ENCODE peak calls at places on chromosomes 16 and 17, in six cellular contexts. R, T, M, W, G and H are unnamed samples.

GRCh38 chr17:78414178-78415162 is 36.0 kb downstream of the PGS1 start:
- DNase-seq in R (no peak), T (no peak), M (no peak), W (no peak), G (no peak), H (no peak)

GRCh38 chr17:70859829-70860228 is 690.5 kb downstream of the KCNJ2 start:
- DNase-seq in R (no peak), T (no peak), M (no peak), W (no peak), G (no peak), H (no peak)

GRCh38 chr16:51151435-51151950 is 423 bp upstream of the SALL1 start:
- DNase-seq in R (no peak), T (peak), M (peak), W (peak), G (no peak), H (no peak)

GRCh38 chr16:3861808-3862451 is 18.6 kb downstream of the CREBBP start:
- DNase-seq in R (no peak), T (no peak), M (no peak), W (peak), G (no peak), H (no peak)

GRCh38 chr17:76956846-76957540 is 88.8 kb downstream of the MGAT5B start:
- DNase-seq in R (no peak), T (no peak), M (no peak), W (no peak), G (peak), H (no peak)

GRCh38 chr17:17414316-17414937 is 62.4 kb upstream of the MED9 start:
- DNase-seq in R (no peak), T (no peak), M (no peak), W (peak), G (no peak), H (no peak)

GRCh38 chr17:60602385-60602742 is 2.4 kb downstream of the PPM1D start:
- DNase-seq in R (no peak), T (peak), M (no peak), W (no peak), G (no peak), H (no peak)

GRCh38 chr16:54066451-54067056 is 220.0 kb downstream of the IRX3 start:
- DNase-seq in R (no peak), T (no peak), M (no peak), W (no peak), G (no peak), H (no peak)

GRCh38 chr17:57911834-57912673 is 43.2 kb downstream of the CUEDC1 start:
- DNase-seq in R (no peak), T (peak), M (peak), W (peak), G (no peak), H (no peak)

GRCh38 chr17:32111141-32111771 is 31.0 kb upstream of the RHOT1 start:
- DNase-seq in R (peak), T (peak), M (peak), W (peak), G (peak), H (no peak)

DNA sequence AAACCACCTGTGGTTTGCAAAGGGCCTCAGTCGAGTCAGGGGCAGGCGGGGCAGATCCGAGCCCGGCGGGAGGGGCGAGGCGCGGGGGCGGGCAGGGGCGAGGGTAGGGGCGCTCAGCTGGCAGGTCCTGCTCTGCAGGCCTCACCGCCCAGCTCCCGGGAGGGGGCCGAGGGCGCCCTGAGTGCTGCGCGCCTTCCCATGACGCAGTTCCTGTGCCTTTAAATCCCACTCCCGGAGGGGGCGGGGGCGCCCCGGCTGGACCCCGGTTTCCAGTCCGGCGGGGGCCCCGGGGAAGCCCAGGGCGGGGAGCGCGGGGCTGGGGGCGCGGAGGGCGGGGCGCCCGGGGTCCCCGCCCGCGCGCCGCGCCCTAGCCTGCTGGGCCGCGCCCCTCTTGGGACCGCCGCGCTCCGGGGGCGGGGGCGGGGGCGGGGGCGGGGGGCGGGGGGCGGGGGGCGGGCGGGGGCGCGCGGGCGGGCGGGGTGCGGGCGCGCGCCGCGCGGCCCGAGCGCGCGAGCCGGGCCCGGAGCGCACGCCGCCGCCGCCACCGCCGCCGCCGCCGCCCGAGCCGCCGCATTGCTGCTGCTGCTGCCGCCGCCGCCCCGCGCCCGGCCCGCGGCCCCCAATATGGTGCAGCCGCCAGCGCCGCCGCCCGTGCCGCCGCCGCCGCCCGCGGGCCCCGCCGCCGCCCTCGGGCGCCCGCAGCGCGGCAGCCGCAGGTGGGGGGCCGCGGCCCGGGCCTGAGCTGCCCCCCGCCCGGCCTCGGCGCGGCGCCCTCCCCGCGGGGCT is at the start of gene JPH3:
- DNase-seq in R (no peak), T (peak), M (no peak), W (no peak), G (no peak), H (no peak)
- H3K4me3 ChIP-seq in R (no peak), T (peak), M (no peak), W (no peak), G (no peak), H (no peak)

DNA sequence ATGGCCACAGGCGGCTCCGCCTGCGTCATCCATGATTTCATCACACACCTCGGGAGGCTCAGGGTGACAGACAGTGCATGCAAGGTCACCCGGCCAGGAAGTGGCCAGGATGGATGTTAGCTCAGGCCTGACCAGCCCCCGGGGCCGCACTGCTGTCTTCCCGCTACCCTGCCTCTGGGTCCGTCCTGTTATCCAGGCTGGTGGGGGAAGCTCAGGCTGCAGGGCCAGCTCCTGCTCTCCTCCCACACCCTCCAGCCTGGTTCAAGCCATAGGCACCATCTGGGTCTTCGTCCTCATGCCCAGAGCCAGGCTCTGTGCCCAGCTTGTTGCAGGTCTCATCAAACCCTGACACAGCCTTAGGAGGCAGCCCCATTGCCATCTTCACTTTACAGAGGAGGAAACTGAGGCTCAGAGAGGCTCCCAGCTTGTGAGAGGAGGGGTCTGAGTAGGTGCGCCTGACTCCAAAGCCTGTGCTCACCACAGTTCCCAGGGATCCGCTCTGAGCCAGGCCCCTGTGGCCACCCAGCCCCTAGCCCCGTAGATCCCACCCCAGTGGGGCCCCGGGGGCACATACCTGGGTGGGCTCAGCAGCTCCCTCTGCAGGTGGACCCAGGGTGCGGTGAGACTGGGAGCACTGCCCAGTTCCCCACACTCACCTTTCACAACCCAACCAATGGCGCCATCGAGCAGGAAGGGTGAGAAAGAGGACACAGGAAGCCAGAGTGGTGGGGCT is 414 bp upstream of the ADGRG3 start:
- DNase-seq in R (no peak), T (peak), M (no peak), W (peak), G (no peak), H (no peak)
- TF ChIP-seq CTCF in R (no peak), T (no peak), M (no peak), W (peak), G (peak), H (peak)

GRCh38 chr16:64092284-64092683 is 1029.6 kb downstream of the CDH11 start:
- DNase-seq in R (peak), T (peak), M (no peak), W (peak), G (no peak), H (peak)

GRCh38 chr16:64090327-64090726 is 1031.5 kb downstream of the CDH11 start:
- DNase-seq in R (no peak), T (no peak), M (no peak), W (no peak), G (no peak), H (no peak)

GRCh38 chr16:64085291-64085690 is 1036.6 kb downstream of the CDH11 start:
- DNase-seq in R (no peak), T (no peak), M (no peak), W (no peak), G (no peak), H (no peak)

GRCh38 chr16:64088838-64089237 is 1033.0 kb downstream of the CDH11 start:
- DNase-seq in R (no peak), T (no peak), M (no peak), W (no peak), G (no peak), H (no peak)

GRCh38 chr16:64089697-64090096 is 1032.2 kb downstream of the CDH11 start:
- DNase-seq in R (no peak), T (peak), M (no peak), W (peak), G (peak), H (no peak)
- H3K4me3 ChIP-seq in R (no peak), T (no peak), M (no peak), W (no peak), G (no peak), H (no peak)

GRCh38 chr16:72113616-72113945 is 19.9 kb downstream of the DHX38 start:
- DNase-seq in R (no peak), T (no peak), M (no peak), W (no peak), G (no peak), H (no peak)
- TF ChIP-seq CTCF in R (no peak), T (no peak), M (no peak), W (no peak), G (no peak), H (no peak)

GRCh38 chr17:48611213-48611612 is 396 bp upstream of the HOXB7 start:
- DNase-seq in R (no peak), T (peak), M (no peak), W (no peak), G (peak), H (no peak)

GRCh38 chr17:48611681-48612455 is 1.1 kb upstream of the HOXB7 start:
- DNase-seq in R (no peak), T (peak), M (peak), W (no peak), G (peak), H (no peak)

GRCh38 chr17:48612854-48613691 is 2.0 kb downstream of the HOXB8 start:
- DNase-seq in R (no peak), T (peak), M (peak), W (no peak), G (peak), H (no peak)

GRCh38 chr17:48613862-48614694 is 1.0 kb downstream of the HOXB8 start:
- DNase-seq in R (no peak), T (peak), M (no peak), W (no peak), G (no peak), H (no peak)

DNA sequence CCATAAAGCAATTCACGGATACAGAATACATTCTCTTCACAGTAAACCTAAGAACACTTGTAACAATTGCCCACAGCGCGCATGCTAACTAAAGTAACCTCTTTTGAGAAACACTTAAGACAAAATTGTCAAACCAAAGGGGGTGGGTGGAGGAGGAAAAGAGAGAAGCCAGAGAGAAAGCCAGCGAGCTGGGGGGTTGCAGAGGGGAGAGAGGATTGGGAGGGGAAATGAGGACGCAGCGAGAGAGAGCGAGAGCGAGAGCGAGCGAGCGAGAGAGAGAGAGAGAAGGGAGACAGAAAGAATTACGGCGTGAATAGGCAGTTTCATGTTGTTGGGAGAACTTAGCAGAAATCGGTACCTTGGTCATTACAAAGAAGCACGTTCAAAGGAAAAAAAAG is 1.6 kb upstream of the HOXB7 start:
- DNase-seq in R (no peak), T (peak), M (no peak), W (no peak), G (peak), H (no peak)
- H3K4me3 ChIP-seq in R (peak), T (peak), M (peak), W (no peak), G (peak), H (peak)

DNA sequence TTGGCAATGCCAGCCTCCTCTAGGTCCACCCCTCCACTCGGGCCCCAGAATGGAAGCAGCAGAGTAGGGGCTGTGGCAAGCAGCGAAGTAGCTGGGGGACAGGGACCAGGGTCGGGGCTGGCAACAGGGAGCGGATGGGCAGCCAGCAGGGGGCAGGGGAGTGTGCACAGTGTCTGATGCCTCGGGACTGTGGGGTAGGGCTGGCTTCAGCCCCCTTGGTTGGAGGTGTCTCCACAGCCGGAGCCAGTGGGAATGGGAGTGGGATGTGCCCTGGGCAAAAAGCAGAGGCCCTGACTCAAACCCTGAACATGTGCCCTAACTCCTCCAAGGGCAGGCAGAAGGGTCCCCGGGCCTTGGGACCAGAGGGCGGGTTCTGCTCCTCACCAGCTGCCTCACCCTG is 18.5 kb upstream of the ARHGAP27 start:
- DNase-seq in R (no peak), T (no peak), M (no peak), W (no peak), G (peak), H (no peak)
- TF ChIP-seq CTCF in R (peak), T (no peak), M (no peak), W (peak), G (peak), H (peak)

GRCh38 chr16:56257666-56258359 is 66.5 kb downstream of the GNAO1 start:
- DNase-seq in R (no peak), T (no peak), M (no peak), W (no peak), G (no peak), H (no peak)
- H3K4me3 ChIP-seq in R (no peak), T (no peak), M (no peak), W (no peak), G (no peak), H (no peak)

GRCh38 chr16:81748476-81749198 is 30.5 kb upstream of the PLCG2 start:
- DNase-seq in R (no peak), T (no peak), M (no peak), W (no peak), G (peak), H (no peak)
- TF ChIP-seq CTCF in R (no peak), T (no peak), M (no peak), W (no peak), G (peak), H (no peak)

DNA sequence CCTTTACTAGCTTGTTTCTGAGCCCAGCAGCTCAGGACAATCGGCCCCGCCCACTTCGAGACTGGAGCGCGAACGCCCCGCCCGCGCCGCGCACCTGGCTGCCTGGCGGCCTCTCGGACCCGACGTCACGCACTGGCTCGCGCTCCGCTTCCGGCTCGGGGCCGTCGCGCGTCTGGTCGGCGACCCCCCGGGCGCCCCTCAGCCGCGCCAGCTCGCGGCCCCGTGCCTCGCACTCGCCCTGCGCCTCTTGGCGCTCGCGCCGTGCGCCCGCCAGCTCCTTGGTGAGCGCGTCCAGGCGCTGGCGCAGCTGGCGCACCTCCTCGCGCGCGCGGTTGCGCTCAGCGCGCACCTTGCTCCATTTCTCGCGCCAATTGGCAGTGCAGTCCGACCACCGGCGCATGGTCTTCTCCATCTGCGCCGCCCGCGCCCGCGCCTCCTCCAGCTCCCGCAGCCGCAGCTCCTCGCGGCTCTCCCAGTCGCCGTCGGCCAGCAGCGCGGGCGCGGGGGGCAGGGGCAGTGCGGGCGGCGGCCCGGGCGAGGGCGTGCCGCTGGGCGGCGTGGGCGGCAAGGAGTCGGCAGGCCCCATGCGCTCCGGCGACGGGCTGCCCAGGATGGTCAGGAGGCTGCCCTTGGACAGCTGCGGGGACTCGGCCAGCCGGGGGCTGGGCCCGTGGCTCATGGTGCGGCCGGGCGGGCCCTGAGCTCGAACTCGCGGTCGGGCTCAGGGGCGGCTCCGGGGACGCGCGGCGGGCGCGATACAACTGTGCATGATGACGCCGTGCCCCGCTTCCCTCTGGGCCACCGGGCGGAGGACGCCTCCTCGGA is 7.7 kb downstream of the CCDC102A start:
- DNase-seq in R (no peak), T (no peak), M (peak), W (no peak), G (no peak), H (no peak)
- H3K4me3 ChIP-seq in R (no peak), T (no peak), M (peak), W (no peak), G (no peak), H (no peak)

DNA sequence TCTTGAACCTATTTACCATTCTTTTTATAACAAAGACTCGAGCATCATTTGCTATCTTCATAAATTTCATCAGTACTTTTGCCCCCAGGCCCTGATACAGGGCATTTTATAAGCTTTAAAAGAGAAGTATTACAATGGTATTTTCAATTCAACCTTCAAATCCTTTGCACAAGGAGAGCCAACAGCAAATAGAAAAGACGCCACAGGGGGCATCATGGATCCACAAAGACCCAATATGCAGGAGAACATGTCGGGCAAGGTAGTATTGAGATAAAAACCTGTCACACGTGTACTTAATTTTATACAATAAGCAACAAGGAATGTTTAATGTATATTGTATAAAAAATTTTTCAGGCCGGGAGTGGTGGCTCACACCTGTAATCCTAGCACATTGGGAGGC is 10.2 kb downstream of the MAP3K14 start:
- DNase-seq in R (no peak), T (no peak), M (no peak), W (no peak), G (no peak), H (no peak)
- TF ChIP-seq CTCF in R (peak), T (peak), M (no peak), W (no peak), G (peak), H (peak)